ENCODE peak calls at places on chromosome 17, in ten cellular contexts. L is Caco-2, S is iPS DF 6.9, A is body of pancreas, C is upper lobe of right lung, E is uterus, K is neuronal stem cell, R is astrocyte, M is heart right ventricle, P is lower lobe of right lung. I is an unnamed sample.

GRCh38 chr17:39946551-39947330 is 16.1 kb upstream of the GSDMA start:
- DNase-seq in L (no peak), S (no peak), A (no peak), C (no peak), E (no peak), K (no peak), R (no peak), M (no peak), P (no peak), I (peak; percentile 65)

GRCh38 chr17:73683788-73684582 is 39.7 kb upstream of the SDK2 start:
- DNase-seq in L (no peak), S (no peak), A (no peak), C (no peak), E (no peak), K (no peak), R (no peak), M (no peak), P (no peak), I (no peak)

GRCh38 chr17:78979780-78980623 is at the start of gene LGALS3BP:
- DNase-seq in L (peak; percentile 49), S (no peak), A (peak; percentile 68), C (peak; percentile 87), E (peak; percentile 86), K (peak; percentile 20), R (peak; percentile 75), M (peak; percentile 82), P (peak; percentile 81), I (peak; percentile 81)

GRCh38 chr17:78401246-78401645 is 22.8 kb downstream of the PGS1 start:
- DNase-seq in L (no peak), S (no peak), A (no peak), C (no peak), E (no peak), K (no peak), R (peak; percentile 63), M (no peak), P (no peak), I (no peak)

GRCh38 chr17:38361700-38362465 is 10.2 kb downstream of the SOCS7 start:
- DNase-seq in L (no peak), S (no peak), A (no peak), C (no peak), E (no peak), K (no peak), R (peak; percentile 23), M (no peak), P (no peak), I (no peak)

GRCh38 chr17:78176548-78177025 is 8.2 kb downstream of the SYNGR2 start:
- DNase-seq in L (peak; percentile 79), S (no peak), A (peak; percentile 78), C (peak; percentile 91), E (peak; percentile 66), K (no peak), R (no peak), M (peak; percentile 68), P (peak; percentile 90), I (peak; percentile 90)

GRCh38 chr17:30379303-30380105 is 777 bp downstream of the CPD start:
- DNase-seq in L (peak; percentile 32), S (no peak), A (peak; percentile 27), C (peak; percentile 73), E (no peak), K (no peak), R (no peak), M (peak; percentile 18), P (peak; percentile 65), I (peak; percentile 32)

GRCh38 chr17:7014995-7015586 is 2.7 kb downstream of the RNASEK start:
- DNase-seq in L (no peak), S (no peak), A (no peak), C (no peak), E (no peak), K (no peak), R (peak; percentile 61), M (no peak), P (no peak), I (no peak)

GRCh38 chr17:7293821-7294613 is 422 bp downstream of the YBX2 start:
- DNase-seq in L (peak; percentile 79), S (no peak), A (peak; percentile 46), C (peak; percentile 80), E (no peak), K (no peak), R (no peak), M (no peak), P (peak; percentile 67), I (no peak)

GRCh38 chr17:40121191-40121885 is 433 bp upstream of the MSL1 start:
- DNase-seq in L (no peak), S (no peak), A (peak; percentile 51), C (peak; percentile 78), E (peak; percentile 65), K (no peak), R (no peak), M (peak; percentile 11), P (peak; percentile 65), I (peak; percentile 64)

GRCh38 chr17:66306413-66306812 is 4.0 kb downstream of the PRKCA start:
- DNase-seq in L (no peak), S (no peak), A (no peak), C (no peak), E (no peak), K (no peak), R (peak; percentile 68), M (no peak), P (no peak), I (no peak)

GRCh38 chr17:56678249-56679144 is 85.0 kb downstream of the NOG start:
- DNase-seq in L (no peak), S (no peak), A (no peak), C (no peak), E (no peak), K (peak; percentile 27), R (no peak), M (no peak), P (no peak), I (no peak)

GRCh38 chr17:37750768-37751466 is 6.1 kb upstream of the HNF1B start:
- DNase-seq in L (no peak), S (no peak), A (peak; percentile 40), C (no peak), E (no peak), K (no peak), R (no peak), M (no peak), P (no peak), I (no peak)

GRCh38 chr17:37650419-37651003 is 7.3 kb upstream of the DDX52 start:
- DNase-seq in L (peak; percentile 66), S (peak; percentile 27), A (peak; percentile 26), C (no peak), E (no peak), K (peak; percentile 44), R (no peak), M (peak; percentile 6), P (no peak), I (no peak)

GRCh38 chr17:65018612-65019290 is 37.8 kb downstream of the GNA13 start:
- DNase-seq in L (no peak), S (no peak), A (no peak), C (no peak), E (no peak), K (no peak), R (peak; percentile 26), M (no peak), P (no peak), I (no peak)

GRCh38 chr17:7590743-7591142 is 849 bp upstream of the SOX15 start:
- DNase-seq in L (no peak), S (no peak), A (no peak), C (no peak), E (no peak), K (peak; percentile 74), R (peak; percentile 60), M (no peak), P (no peak), I (no peak)

GRCh38 chr17:56257075-56257474 is 103.8 kb downstream of the ANKFN1 start:
- DNase-seq in L (no peak), S (no peak), A (no peak), C (no peak), E (no peak), K (no peak), R (no peak), M (no peak), P (no peak), I (no peak)

GRCh38 chr17:42548070-42548837 is 4.5 kb upstream of the HSD17B1 start:
- DNase-seq in L (no peak), S (no peak), A (peak; percentile 90), C (peak; percentile 93), E (peak; percentile 51), K (peak; percentile 71), R (no peak), M (no peak), P (peak; percentile 89), I (peak; percentile 77)

DNA sequence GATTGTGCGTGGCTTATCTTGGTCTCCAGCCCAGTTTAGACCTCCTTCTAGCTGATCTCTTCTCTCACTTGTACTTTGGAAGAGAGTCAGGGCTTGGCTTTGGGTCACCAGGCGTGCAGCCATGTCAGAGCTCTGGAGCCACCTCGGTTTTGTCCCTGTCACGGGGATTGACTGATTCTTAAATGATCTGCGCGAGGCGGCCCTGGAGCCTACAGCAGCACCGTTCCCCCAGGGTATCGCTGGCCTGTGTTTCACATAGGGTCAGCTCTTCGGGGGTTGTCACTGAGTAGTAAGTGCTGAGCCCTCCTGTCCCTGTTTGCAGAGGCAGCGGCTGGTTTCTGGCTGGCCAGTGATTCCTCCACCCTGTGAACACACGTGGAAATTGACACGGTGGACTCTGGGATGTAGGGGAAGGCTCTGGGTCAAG is 209.8 kb upstream of the CHMP6 start:
- DNase-seq in L (no peak), S (no peak), A (no peak), C (no peak), E (no peak), K (no peak), R (no peak), M (peak; percentile 34), P (no peak), I (no peak)
- H3K4me1 ChIP-seq in L (no peaks in the 10 kb centered on the region), S (peaks cover 6% of the 10 kb centered on the region), A (no peaks in the 10 kb centered on the region), C (peaks cover 39% of the 10 kb centered on the region), E (no peaks in the 10 kb centered on the region), K (peaks cover 17% of the 10 kb centered on the region), R (peaks cover 12% of the 10 kb centered on the region), M (peaks cover 11% of the 10 kb centered on the region), P (peaks cover 46% of the 10 kb centered on the region), I (peaks cover 8% of the 10 kb centered on the region)

GRCh38 chr17:1362964-1363363 is 37.1 kb downstream of the YWHAE start:
- DNase-seq in L (no peak), S (no peak), A (no peak), C (no peak), E (no peak), K (no peak), R (no peak), M (peak; percentile 27), P (no peak), I (peak; percentile 31)
- H3K4me3 ChIP-seq in L (no peak overlapping the region), S (no peak overlapping the region), A (no peak overlapping the region), C (no peak overlapping the region), E (no peak overlapping the region), K (no peak overlapping the region), R (no peak overlapping the region), M (no peak overlapping the region), P (no peak overlapping the region), I (no peak overlapping the region)

DNA sequence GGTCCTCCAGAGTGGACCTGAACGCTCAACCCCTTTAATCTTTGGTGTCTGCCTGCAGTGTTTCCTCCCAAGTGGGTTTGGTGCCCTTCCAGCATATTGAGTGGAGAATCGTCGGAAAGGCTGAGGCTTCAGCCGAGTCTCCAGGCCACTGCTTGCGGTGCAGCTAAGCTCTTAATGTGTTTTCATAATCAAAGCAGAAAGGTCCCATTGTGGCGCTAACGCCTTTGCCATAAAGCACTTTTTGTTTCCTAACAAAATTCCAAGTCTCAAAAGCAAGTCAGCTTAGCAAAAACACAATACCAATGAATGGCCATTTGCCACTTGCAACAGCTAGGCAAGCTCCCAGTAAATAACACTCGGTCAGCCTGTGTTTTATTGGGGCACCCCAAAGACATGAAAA is 57.6 kb downstream of the KSR1 start:
- DNase-seq in L (no peak), S (no peak), A (no peak), C (no peak), E (no peak), K (no peak), R (no peak), M (no peak), P (no peak), I (no peak)
- H3K4me1 ChIP-seq in L (peaks cover 11% of the 10 kb centered on the region), S (peaks cover 5% of the 10 kb centered on the region), A (peaks cover 53% of the 10 kb centered on the region), C (peaks cover 16% of the 10 kb centered on the region), E (peaks cover 3% of the 10 kb centered on the region), K (peaks cover 24% of the 10 kb centered on the region), R (no peaks in the 10 kb centered on the region), M (no peaks in the 10 kb centered on the region), P (peaks cover 11% of the 10 kb centered on the region), I (no peaks in the 10 kb centered on the region)

GRCh38 chr17:14308965-14309879 is 8.3 kb downstream of the HS3ST3B1 start:
- DNase-seq in L (no peak), S (peak; percentile 93), A (peak; percentile 88), C (peak; percentile 93), E (peak; percentile 65), K (peak; percentile 96), R (peak; percentile 88), M (peak; percentile 89), P (peak; percentile 89), I (peak; percentile 96)
- H3K4me3 ChIP-seq in L (no peak overlapping the region), S (peak overlapping the region; percentile 51), A (peak overlapping the region; percentile 13), C (peak overlapping the region; percentile 48), E (peak overlapping the region; percentile 40), K (peak overlapping the region; percentile 79), R (peak overlapping the region; percentile 59), M (peak overlapping the region; percentile 26), P (peak overlapping the region; percentile 56), I (peak overlapping the region; percentile 61)

I was measured in right cardiac atrium.